ENCODE peak calls at places on chromosomes 11 and 22, in four cellular contexts. One of them, this sample, is unnamed. For H3K27me3, the result is how much of the 10 kb centered on the place peaks cover.

GRCh38 chr22:20786536-20786979 is 12.6 kb downstream of the SERPIND1 start:
- DNase-seq in IMR-90: no peak
- DNase-seq in endothelial cell of umbilical vein: no peak
- DNase-seq in CD8-positive, alpha-beta T cell: no peak
- DNase-seq in this sample: no peak

GRCh38 chr22:46422896-46423295 is 87.4 kb downstream of the TRMU start:
- DNase-seq in endothelial cell of umbilical vein: no peak
- DNase-seq in CD8-positive, alpha-beta T cell: no peak
- DNase-seq in IMR-90: no peak
- DNase-seq in this sample: no peak

GRCh38 chr22:36764060-36764459 is 11.9 kb downstream of the IFT27 start:
- DNase-seq in endothelial cell of umbilical vein: no peak
- DNase-seq in CD8-positive, alpha-beta T cell: no peak
- DNase-seq in IMR-90: no peak
- DNase-seq in this sample: no peak

GRCh38 chr22:39574779-39575551 is 4.4 kb downstream of the CACNA1I start:
- DNase-seq in CD8-positive, alpha-beta T cell: no peak
- DNase-seq in IMR-90: peak
- DNase-seq in endothelial cell of umbilical vein: peak
- DNase-seq in this sample: no peak

GRCh38 chr11:35523861-35524260 is 1.6 kb downstream of the PAMR1 start:
- DNase-seq in endothelial cell of umbilical vein: no peak
- DNase-seq in CD8-positive, alpha-beta T cell: no peak
- DNase-seq in IMR-90: no peak
- DNase-seq in this sample: no peak

GRCh38 chr11:121561240-121561639 is 108.5 kb upstream of the SORL1-AS1 start:
- DNase-seq in CD8-positive, alpha-beta T cell: no peak
- DNase-seq in endothelial cell of umbilical vein: no peak
- DNase-seq in IMR-90: no peak
- DNase-seq in this sample: no peak

GRCh38 chr22:35043251-35043931 is 22.6 kb upstream of the ISX start:
- DNase-seq in CD8-positive, alpha-beta T cell: no peak
- DNase-seq in IMR-90: no peak
- DNase-seq in endothelial cell of umbilical vein: no peak
- DNase-seq in this sample: no peak

GRCh38 chr11:118142809-118143208 is 9.8 kb downstream of the SCN4B start:
- DNase-seq in IMR-90: no peak
- DNase-seq in CD8-positive, alpha-beta T cell: no peak
- DNase-seq in endothelial cell of umbilical vein: no peak
- DNase-seq in this sample: peak

GRCh38 chr11:118610220-118610772 is 2.9 kb downstream of the PHLDB1 start:
- DNase-seq in endothelial cell of umbilical vein: peak
- DNase-seq in CD8-positive, alpha-beta T cell: no peak
- DNase-seq in IMR-90: no peak
- DNase-seq in this sample: peak

GRCh38 chr22:46547179-46547882 is 9.9 kb upstream of the CELSR1 start:
- DNase-seq in CD8-positive, alpha-beta T cell: no peak
- DNase-seq in IMR-90: peak
- DNase-seq in endothelial cell of umbilical vein: peak
- DNase-seq in this sample: no peak

GRCh38 chr11:67304511-67305113 is 1.3 kb downstream of the SSH3 start:
- DNase-seq in endothelial cell of umbilical vein: no peak
- DNase-seq in IMR-90: no peak
- DNase-seq in CD8-positive, alpha-beta T cell: no peak
- DNase-seq in this sample: no peak
- H3K27ac ChIP-seq in endothelial cell of umbilical vein: no peak
- H3K27ac ChIP-seq in IMR-90: no peak
- H3K27ac ChIP-seq in CD8-positive, alpha-beta T cell: no peak
- H3K27ac ChIP-seq in this sample: no peak

GRCh38 chr22:19134176-19134831 is 3.2 kb downstream of the TSSK2 start:
- DNase-seq in IMR-90: no peak
- DNase-seq in CD8-positive, alpha-beta T cell: no peak
- DNase-seq in endothelial cell of umbilical vein: no peak
- DNase-seq in this sample: no peak
- H3K27me3 ChIP-seq in IMR-90: under half
- H3K27me3 ChIP-seq in CD8-positive, alpha-beta T cell: under half
- H3K27me3 ChIP-seq in endothelial cell of umbilical vein: under half
- H3K27me3 ChIP-seq in this sample: under half

GRCh38 chr11:63280920-63281319 is 37.5 kb upstream of the SLC22A25 start:
- DNase-seq in CD8-positive, alpha-beta T cell: no peak
- DNase-seq in endothelial cell of umbilical vein: no peak
- DNase-seq in IMR-90: no peak
- DNase-seq in this sample: no peak
- H3K4me3 ChIP-seq in CD8-positive, alpha-beta T cell: no peak
- H3K4me3 ChIP-seq in endothelial cell of umbilical vein: no peak
- H3K4me3 ChIP-seq in IMR-90: no peak
- H3K4me3 ChIP-seq in this sample: no peak

GRCh38 chr22:30804626-30805025 is 110.0 kb downstream of the OSBP2 start:
- DNase-seq in IMR-90: no peak
- DNase-seq in endothelial cell of umbilical vein: no peak
- DNase-seq in CD8-positive, alpha-beta T cell: no peak
- DNase-seq in this sample: no peak

GRCh38 chr22:30802202-30803166 is 107.8 kb downstream of the OSBP2 start:
- DNase-seq in CD8-positive, alpha-beta T cell: peak
- DNase-seq in IMR-90: peak
- DNase-seq in endothelial cell of umbilical vein: peak
- DNase-seq in this sample: peak

GRCh38 chr22:30806391-30806861 is 111.8 kb downstream of the OSBP2 start:
- DNase-seq in endothelial cell of umbilical vein: peak
- DNase-seq in CD8-positive, alpha-beta T cell: no peak
- DNase-seq in IMR-90: peak
- DNase-seq in this sample: no peak

GRCh38 chr22:30801695-30802094 is 107.0 kb downstream of the OSBP2 start:
- DNase-seq in IMR-90: no peak
- DNase-seq in CD8-positive, alpha-beta T cell: no peak
- DNase-seq in endothelial cell of umbilical vein: no peak
- DNase-seq in this sample: no peak

GRCh38 chr22:30803679-30804078 is 109.0 kb downstream of the OSBP2 start:
- DNase-seq in IMR-90: no peak
- DNase-seq in CD8-positive, alpha-beta T cell: no peak
- DNase-seq in endothelial cell of umbilical vein: no peak
- DNase-seq in this sample: no peak
- H3K27ac ChIP-seq in IMR-90: no peak
- H3K27ac ChIP-seq in CD8-positive, alpha-beta T cell: no peak
- H3K27ac ChIP-seq in endothelial cell of umbilical vein: no peak
- H3K27ac ChIP-seq in this sample: no peak

GRCh38 chr11:125303186-125303585 is 138.6 kb downstream of the PKNOX2 start:
- DNase-seq in endothelial cell of umbilical vein: no peak
- DNase-seq in IMR-90: no peak
- DNase-seq in CD8-positive, alpha-beta T cell: no peak
- DNase-seq in this sample: no peak
- H3K27me3 ChIP-seq in endothelial cell of umbilical vein: under half
- H3K27me3 ChIP-seq in IMR-90: under half
- H3K27me3 ChIP-seq in CD8-positive, alpha-beta T cell: under half
- H3K27me3 ChIP-seq in this sample: under half

DNA sequence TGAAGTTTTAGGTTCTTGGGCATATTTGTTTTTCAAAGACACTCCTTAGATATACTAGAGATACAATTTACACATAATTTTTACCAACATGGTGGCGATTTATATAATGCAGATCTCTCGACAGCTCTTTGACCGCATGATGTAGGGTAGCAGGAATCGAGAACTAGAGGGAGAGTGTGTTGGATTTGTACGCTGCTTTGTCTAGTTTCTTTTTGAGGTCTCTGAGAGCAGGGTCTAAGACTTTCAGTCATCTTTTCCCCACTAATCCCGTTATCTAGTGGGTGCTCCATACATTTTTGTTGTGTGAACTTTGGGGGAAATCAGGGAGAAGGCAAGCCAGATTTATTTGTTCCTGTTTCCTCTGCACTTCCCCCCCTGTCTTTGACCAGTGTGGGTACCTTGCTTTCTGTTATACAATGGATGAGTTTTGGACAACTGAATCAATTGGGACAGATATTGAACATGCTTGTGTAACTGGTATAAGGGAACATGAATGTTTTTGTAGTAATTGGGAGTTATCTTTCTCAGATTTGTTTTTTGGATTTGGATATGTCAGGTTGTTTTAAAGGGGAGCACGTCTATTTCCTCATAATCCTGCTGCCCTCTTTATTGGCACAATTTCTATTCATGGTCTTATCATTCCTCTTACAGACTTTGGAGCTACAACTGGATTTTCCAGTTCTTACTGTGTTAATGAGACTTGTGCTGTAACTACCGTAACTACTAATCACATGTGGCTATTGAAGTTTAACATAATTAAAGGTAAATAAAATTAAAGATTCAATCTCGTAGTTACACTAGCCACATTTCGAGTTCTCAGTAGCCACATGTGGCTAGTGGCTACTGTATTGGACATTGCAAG is 1.7 kb downstream of the FDX1 start:
- DNase-seq in endothelial cell of umbilical vein: no peak
- DNase-seq in CD8-positive, alpha-beta T cell: no peak
- DNase-seq in IMR-90: peak
- DNase-seq in this sample: no peak
- H3K4me3 ChIP-seq in endothelial cell of umbilical vein: no peak
- H3K4me3 ChIP-seq in CD8-positive, alpha-beta T cell: peak
- H3K4me3 ChIP-seq in IMR-90: peak
- H3K4me3 ChIP-seq in this sample: peak

GRCh38 chr11:88623536-88623935 is 286.0 kb upstream of the CTSC start:
- DNase-seq in IMR-90: peak
- DNase-seq in endothelial cell of umbilical vein: no peak
- DNase-seq in CD8-positive, alpha-beta T cell: no peak
- DNase-seq in this sample: no peak
- H3K27ac ChIP-seq in IMR-90: no peak
- H3K27ac ChIP-seq in endothelial cell of umbilical vein: no peak
- H3K27ac ChIP-seq in CD8-positive, alpha-beta T cell: no peak
- H3K27ac ChIP-seq in this sample: no peak

GRCh38 chr11:13011366-13012036 is 2.4 kb downstream of the RASSF10 start:
- DNase-seq in CD8-positive, alpha-beta T cell: no peak
- DNase-seq in IMR-90: no peak
- DNase-seq in endothelial cell of umbilical vein: no peak
- DNase-seq in this sample: no peak
- H3K27me3 ChIP-seq in CD8-positive, alpha-beta T cell: under half
- H3K27me3 ChIP-seq in IMR-90: half or more
- H3K27me3 ChIP-seq in endothelial cell of umbilical vein: half or more
- H3K27me3 ChIP-seq in this sample: under half

GRCh38 chr11:65499713-65500261 is 942 bp downstream of the MALAT1 start:
- DNase-seq in IMR-90: no peak
- DNase-seq in CD8-positive, alpha-beta T cell: no peak
- DNase-seq in endothelial cell of umbilical vein: no peak
- DNase-seq in this sample: no peak

GRCh38 chr11:65498977-65499712 is at the start of gene MALAT1:
- DNase-seq in CD8-positive, alpha-beta T cell: peak
- DNase-seq in endothelial cell of umbilical vein: peak
- DNase-seq in IMR-90: peak
- DNase-seq in this sample: peak

GRCh38 chr11:65501530-65502273 is 2.9 kb downstream of the MALAT1 start:
- DNase-seq in IMR-90: peak
- DNase-seq in CD8-positive, alpha-beta T cell: no peak
- DNase-seq in endothelial cell of umbilical vein: peak
- DNase-seq in this sample: no peak

GRCh38 chr11:65501005-65501529 is 2.2 kb downstream of the MALAT1 start:
- DNase-seq in CD8-positive, alpha-beta T cell: no peak
- DNase-seq in endothelial cell of umbilical vein: no peak
- DNase-seq in IMR-90: peak
- DNase-seq in this sample: no peak

DNA sequence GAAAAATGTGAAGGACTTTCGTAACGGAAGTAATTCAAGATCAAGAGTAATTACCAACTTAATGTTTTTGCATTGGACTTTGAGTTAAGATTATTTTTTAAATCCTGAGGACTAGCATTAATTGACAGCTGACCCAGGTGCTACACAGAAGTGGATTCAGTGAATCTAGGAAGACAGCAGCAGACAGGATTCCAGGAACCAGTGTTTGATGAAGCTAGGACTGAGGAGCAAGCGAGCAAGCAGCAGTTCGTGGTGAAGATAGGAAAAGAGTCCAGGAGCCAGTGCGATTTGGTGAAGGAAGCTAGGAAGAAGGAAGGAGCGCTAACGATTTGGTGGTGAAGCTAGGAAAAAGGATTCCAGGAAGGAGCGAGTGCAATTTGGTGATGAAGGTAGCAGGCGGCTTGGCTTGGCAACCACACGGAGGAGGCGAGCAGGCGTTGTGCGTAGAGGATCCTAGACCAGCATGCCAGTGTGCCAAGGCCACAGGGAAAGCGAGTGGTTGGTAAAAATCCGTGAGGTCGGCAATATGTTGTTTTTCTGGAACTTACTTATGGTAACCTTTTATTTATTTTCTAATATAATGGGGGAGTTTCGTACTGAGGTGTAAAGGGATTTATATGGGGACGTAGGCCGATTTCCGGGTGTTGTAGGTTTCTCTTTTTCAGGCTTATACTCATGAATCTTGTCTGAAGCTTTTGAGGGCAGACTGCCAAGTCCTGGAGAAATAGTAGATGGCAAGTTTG is 1.6 kb downstream of the MALAT1 start:
- DNase-seq in CD8-positive, alpha-beta T cell: no peak
- DNase-seq in IMR-90: peak
- DNase-seq in endothelial cell of umbilical vein: peak
- DNase-seq in this sample: no peak
- H3K4me3 ChIP-seq in CD8-positive, alpha-beta T cell: peak
- H3K4me3 ChIP-seq in IMR-90: peak
- H3K4me3 ChIP-seq in endothelial cell of umbilical vein: peak
- H3K4me3 ChIP-seq in this sample: peak

GRCh38 chr11:32136654-32137053 is 45.8 kb downstream of the RCN1 start:
- DNase-seq in CD8-positive, alpha-beta T cell: no peak
- DNase-seq in endothelial cell of umbilical vein: no peak
- DNase-seq in IMR-90: no peak
- DNase-seq in this sample: no peak

GRCh38 chr11:32137263-32137662 is 46.4 kb downstream of the RCN1 start:
- DNase-seq in IMR-90: peak
- DNase-seq in endothelial cell of umbilical vein: peak
- DNase-seq in CD8-positive, alpha-beta T cell: no peak
- DNase-seq in this sample: no peak

DNA sequence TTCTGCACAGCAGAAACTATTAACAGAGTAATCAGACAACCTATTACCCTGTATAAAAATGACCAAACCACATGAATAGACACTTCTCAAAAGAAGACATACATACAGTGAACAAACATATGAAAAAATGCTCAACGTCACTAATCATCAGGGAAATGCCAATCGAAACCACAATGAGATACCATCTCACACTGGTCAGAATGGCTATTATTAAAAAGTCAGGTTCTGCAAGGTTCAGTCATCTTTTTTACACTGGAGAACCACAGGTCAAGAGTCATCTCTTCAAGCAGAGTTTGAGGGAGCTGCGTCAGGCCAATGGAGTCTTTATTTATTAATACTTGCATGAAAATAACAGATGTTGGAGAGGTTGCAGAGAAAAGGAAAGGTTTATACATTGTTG is 40.4 kb downstream of the RCN1 start:
- DNase-seq in endothelial cell of umbilical vein: no peak
- DNase-seq in IMR-90: peak
- DNase-seq in CD8-positive, alpha-beta T cell: no peak
- DNase-seq in this sample: no peak
- H3K27ac ChIP-seq in endothelial cell of umbilical vein: no peak
- H3K27ac ChIP-seq in IMR-90: no peak
- H3K27ac ChIP-seq in CD8-positive, alpha-beta T cell: no peak
- H3K27ac ChIP-seq in this sample: no peak